ENCODE peak calls at places on chromosomes 1 and 21, in six cellular contexts. B is H9, E is H1, Q is IMR-90, Y is neuronal stem cell, D is trophoblast cell. P is an unnamed sample.

GRCh38 chr1:50858761-50859160 is 101.3 kb downstream of the FAF1 start:
- DNase-seq in B (no peak), E (no peak), Q (no peak), Y (no peak), D (no peak), P (no peak)

GRCh38 chr1:2979191-2980072 is 41.8 kb upstream of the ACTRT2 start:
- DNase-seq in B (no peak), E (no peak), Q (no peak), Y (no peak), D (no peak), P (no peak)

GRCh38 chr1:182170941-182171461 is 109.5 kb upstream of the ZNF648 start:
- DNase-seq in B (no peak), E (no peak), Q (no peak), Y (no peak), D (peak; percentile 72), P (no peak)

GRCh38 chr1:16067933-16068332 is 5.5 kb downstream of the FAM131C start:
- DNase-seq in B (no peak), E (no peak), Q (no peak), Y (no peak), D (no peak), P (no peak)

GRCh38 chr1:167345386-167345733 is 124.7 kb downstream of the POU2F1 start:
- DNase-seq in B (no peak), E (no peak), Q (peak; percentile 25), Y (no peak), D (no peak), P (peak; percentile 15)

GRCh38 chr1:228407118-228408040 is 744 bp upstream of the TRIM11 start:
- DNase-seq in B (peak; percentile 26), E (no peak), Q (no peak), Y (peak; percentile 64), D (peak; percentile 26), P (no peak)

GRCh38 chr1:206911064-206911663 is 10.6 kb downstream of the FCMR start:
- DNase-seq in B (no peak), E (no peak), Q (peak; percentile 78), Y (no peak), D (peak; percentile 69), P (peak; percentile 71)

GRCh38 chr1:198880818-198881597 is 242.2 kb downstream of the PTPRC start:
- DNase-seq in B (no peak), E (no peak), Q (peak; percentile 97), Y (no peak), D (peak; percentile 89), P (peak; percentile 97)

GRCh38 chr1:18560692-18561091 is 70.0 kb upstream of the PAX7 start:
- DNase-seq in B (peak; percentile 52), E (no peak), Q (no peak), Y (no peak), D (no peak), P (no peak)

GRCh38 chr21:36209626-36210171 is 53.1 kb downstream of the DOP1B start:
- DNase-seq in B (peak; percentile 78), E (no peak), Q (peak; percentile 82), Y (peak; percentile 32), D (peak; percentile 87), P (peak; percentile 34)

GRCh38 chr21:31660134-31660565 is 657 bp downstream of the SOD1 start:
- DNase-seq in B (no peak), E (no peak), Q (no peak), Y (no peak), D (no peak), P (peak; percentile 37)

GRCh38 chr1:154614887-154615286 is 6.9 kb upstream of the ADAR start:
- DNase-seq in B (peak; percentile 44), E (no peak), Q (no peak), Y (no peak), D (peak; percentile 23), P (no peak)

GRCh38 chr1:15945011-15945831 is 30.7 kb downstream of the ZBTB17 start:
- DNase-seq in B (no peak), E (no peak), Q (no peak), Y (no peak), D (no peak), P (no peak)

GRCh38 chr1:66275601-66276023 is 258.3 kb upstream of the SGIP1 start:
- DNase-seq in B (no peak), E (no peak), Q (no peak), Y (no peak), D (no peak), P (no peak)

GRCh38 chr1:93702828-93703183 is 21.2 kb upstream of the BCAR3 start:
- DNase-seq in B (no peak), E (no peak), Q (no peak), Y (no peak), D (peak; percentile 24), P (no peak)

GRCh38 chr1:9761855-9762254 is 61.9 kb downstream of the CLSTN1 start:
- DNase-seq in B (no peak), E (no peak), Q (no peak), Y (no peak), D (no peak), P (no peak)

GRCh38 chr21:14567557-14568279 is 21.6 kb upstream of the SAMSN1 start:
- DNase-seq in B (no peak), E (no peak), Q (no peak), Y (no peak), D (peak; percentile 47), P (no peak)

GRCh38 chr1:7610936-7611335 is 160.2 kb upstream of the VAMP3 start:
- DNase-seq in B (no peak), E (no peak), Q (no peak), Y (no peak), D (no peak), P (no peak)

GRCh38 chr1:214310010-214310409 is 29.1 kb downstream of the SMYD2 start:
- DNase-seq in B (no peak), E (no peak), Q (peak; percentile 53), Y (no peak), D (peak; percentile 69), P (no peak)
- H3K14ac ChIP-seq in B (no peak overlapping the region), E (no peak overlapping the region), Q (no peak overlapping the region), Y (no peak overlapping the region), D (no peak overlapping the region), P (no peak overlapping the region)

GRCh38 chr1:116664366-116664983 is 3.1 kb downstream of the IGSF3 start:
- DNase-seq in B (no peak), E (no peak), Q (no peak), Y (no peak), D (peak; percentile 58), P (no peak)
- H3K27ac ChIP-seq in B (no peak overlapping the region), E (no peak overlapping the region), Q (no peak overlapping the region), Y (no peak overlapping the region), D (no peak overlapping the region), P (no peak overlapping the region)

GRCh38 chr1:38746966-38747600 is 112.5 kb downstream of the RRAGC start:
- DNase-seq in B (peak; percentile 63), E (no peak), Q (no peak), Y (no peak), D (peak; percentile 49), P (no peak)

GRCh38 chr1:38743184-38743583 is 116.4 kb downstream of the RRAGC start:
- DNase-seq in B (no peak), E (no peak), Q (no peak), Y (no peak), D (no peak), P (no peak)

GRCh38 chr1:38744452-38745350 is 114.9 kb downstream of the RRAGC start:
- DNase-seq in B (no peak), E (no peak), Q (no peak), Y (no peak), D (peak; percentile 74), P (no peak)

GRCh38 chr1:38746413-38746812 is 113.2 kb downstream of the RRAGC start:
- DNase-seq in B (no peak), E (no peak), Q (no peak), Y (no peak), D (no peak), P (no peak)

DNA sequence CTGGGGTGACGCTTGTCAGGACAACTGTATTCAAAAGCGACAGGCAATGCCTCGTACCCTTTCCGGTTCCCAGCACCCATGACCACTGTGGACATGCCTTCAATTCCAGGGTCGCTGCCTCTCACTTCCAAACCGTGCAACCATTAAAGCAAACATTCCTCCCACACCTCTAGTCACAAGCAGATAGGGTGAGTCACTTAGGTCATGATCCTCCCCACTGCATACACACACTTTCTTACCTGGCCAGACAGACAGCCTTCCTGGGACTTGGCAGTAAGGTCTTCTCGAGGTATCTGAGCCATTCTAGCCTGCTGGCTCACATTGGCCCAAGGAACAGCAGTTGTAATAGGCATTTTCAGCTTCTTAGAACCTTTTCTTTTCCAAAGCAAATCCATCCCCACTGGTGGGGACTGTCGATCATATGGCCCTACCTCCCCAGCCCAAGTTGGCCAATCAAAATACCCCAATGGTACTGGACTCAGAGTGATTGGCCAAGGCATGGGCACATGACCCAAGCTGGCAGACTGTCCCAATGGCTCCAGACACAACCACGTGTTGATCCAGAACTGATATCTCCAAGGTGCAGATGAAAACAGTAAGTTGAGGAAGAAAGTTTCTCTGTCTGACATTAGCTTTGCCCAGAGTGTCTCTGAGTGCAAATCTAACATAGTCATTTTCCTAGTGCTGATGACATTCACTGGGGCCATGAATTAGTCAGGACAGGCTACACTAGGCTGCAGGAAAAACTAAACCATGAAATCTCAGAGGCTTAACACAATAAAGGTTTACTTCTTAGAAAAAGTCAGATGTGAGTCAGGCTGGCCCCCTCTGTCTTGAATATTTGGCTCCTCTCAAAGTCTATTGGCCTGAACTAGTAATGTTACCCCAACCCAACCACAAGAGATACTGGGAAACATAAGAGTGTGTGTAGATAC is 113.8 kb downstream of the RRAGC start:
- DNase-seq in B (no peak), E (no peak), Q (no peak), Y (no peak), D (peak; percentile 90), P (no peak)
- H3K14ac ChIP-seq in B (no peak overlapping the region), E (no peak overlapping the region), Q (no peak overlapping the region), Y (no peak overlapping the region), D (no peak overlapping the region), P (no peak overlapping the region)

GRCh38 chr21:46374761-46375389 is 50.9 kb downstream of the PCNT start:
- DNase-seq in B (no peak), E (no peak), Q (no peak), Y (no peak), D (no peak), P (no peak)
- H3K27ac ChIP-seq in B (no peak overlapping the region), E (no peak overlapping the region), Q (no peak overlapping the region), Y (no peak overlapping the region), D (no peak overlapping the region), P (no peak overlapping the region)

GRCh38 chr1:186463511-186463910 is 2.6 kb upstream of the PDC start:
- DNase-seq in B (peak; percentile 29), E (no peak), Q (no peak), Y (no peak), D (no peak), P (no peak)
- H3K14ac ChIP-seq in B (no peak overlapping the region), E (no peak overlapping the region), Q (no peak overlapping the region), Y (no peak overlapping the region), D (no peak overlapping the region), P (no peak overlapping the region)